ENCODE peak calls at places on chromosomes 6 and 20, in six cellular contexts. A is prostate gland, D is stomach, E is breast epithelium, Y is PC-9, W is IMR-90. V is an unnamed sample.

GRCh38 chr20:43507150-43508080 is at the start of gene L3MBTL1:
- DNase-seq in A (peak), D (peak), E (no peak), Y (no peak), W (peak), V (no peak)

GRCh38 chr6:64984947-64985346 is 722.1 kb downstream of the EYS start:
- DNase-seq in A (no peak), D (no peak), E (no peak), Y (no peak), W (no peak), V (no peak)

GRCh38 chr20:57394087-57395082 is 3.2 kb downstream of the RBM38 start:
- DNase-seq in A (no peak), D (no peak), E (no peak), Y (no peak), W (no peak), V (no peak)

GRCh38 chr6:42710316-42710715 is 12.1 kb downstream of the PRPH2 start:
- DNase-seq in A (no peak), D (no peak), E (no peak), Y (no peak), W (peak), V (no peak)

GRCh38 chr20:46151936-46152335 is 33.8 kb downstream of the CD40 start:
- DNase-seq in A (no peak), D (no peak), E (no peak), Y (no peak), W (no peak), V (no peak)

GRCh38 chr6:161100072-161100471 is 108.5 kb downstream of the MAP3K4 start:
- DNase-seq in A (no peak), D (no peak), E (no peak), Y (no peak), W (no peak), V (no peak)

GRCh38 chr6:53647437-53648094 is 18.0 kb downstream of the KLHL31 start:
- DNase-seq in A (no peak), D (no peak), E (no peak), Y (no peak), W (no peak), V (peak)

GRCh38 chr20:7775072-7775471 is 165.2 kb downstream of the HAO1 start:
- DNase-seq in A (no peak), D (no peak), E (no peak), Y (no peak), W (peak), V (no peak)

GRCh38 chr20:33732166-33732970 is 572 bp downstream of the ZNF341 start:
- DNase-seq in A (peak), D (peak), E (peak), Y (peak), W (no peak), V (peak)

GRCh38 chr20:35992713-35993335 is 24.4 kb downstream of the CNBD2 start:
- DNase-seq in A (peak), D (peak), E (peak), Y (peak), W (peak), V (peak)

GRCh38 chr6:110098511-110099116 is 80.9 kb downstream of the WASF1 start:
- DNase-seq in A (peak), D (no peak), E (peak), Y (no peak), W (no peak), V (no peak)

GRCh38 chr6:111952821-111953535 is 79.7 kb upstream of the FYN start:
- DNase-seq in A (no peak), D (no peak), E (no peak), Y (peak), W (peak), V (no peak)

GRCh38 chr6:147903321-147903720 is 394.8 kb downstream of the SAMD5 start:
- DNase-seq in A (no peak), D (no peak), E (no peak), Y (no peak), W (no peak), V (no peak)

GRCh38 chr6:15329154-15329781 is 83.4 kb downstream of the JARID2 start:
- DNase-seq in A (no peak), D (no peak), E (no peak), Y (no peak), W (peak), V (no peak)

GRCh38 chr6:108518714-108519576 is 41.8 kb upstream of the FOXO3 start:
- DNase-seq in A (no peak), D (no peak), E (no peak), Y (no peak), W (peak), V (no peak)

GRCh38 chr6:108288742-108289141 is 6.1 kb upstream of the AFG1L start:
- DNase-seq in A (no peak), D (no peak), E (no peak), Y (no peak), W (no peak), V (no peak)

GRCh38 chr20:41482647-41483552 is 116.3 kb upstream of the EMILIN3 start:
- DNase-seq in A (no peak), D (no peak), E (no peak), Y (peak), W (peak), V (no peak)

GRCh38 chr6:9482030-9482731 is 932.7 kb downstream of the TFAP2A start:
- DNase-seq in A (no peak), D (no peak), E (no peak), Y (peak), W (peak), V (no peak)

GRCh38 chr6:163438940-163439335 is 24.4 kb downstream of the QKI start:
- DNase-seq in A (no peak), D (peak), E (peak), Y (no peak), W (no peak), V (peak)

GRCh38 chr20:32536861-32537656 is 48.1 kb downstream of the NOL4L start:
- DNase-seq in A (no peak), D (peak), E (no peak), Y (peak), W (no peak), V (peak)

GRCh38 chr6:84801250-84801649 is 36.9 kb upstream of the TBX18 start:
- DNase-seq in A (no peak), D (no peak), E (no peak), Y (no peak), W (no peak), V (no peak)

GRCh38 chr20:16066571-16066970 is 506.7 kb downstream of the KIF16B start:
- DNase-seq in A (no peak), D (no peak), E (no peak), Y (peak), W (no peak), V (no peak)

GRCh38 chr20:52493177-52493711 is 301.7 kb upstream of the ZFP64 start:
- DNase-seq in A (peak), D (no peak), E (no peak), Y (no peak), W (peak), V (no peak)

GRCh38 chr20:53742685-53743081 is 149.0 kb upstream of the ZNF217 start:
- DNase-seq in A (no peak), D (no peak), E (no peak), Y (no peak), W (no peak), V (no peak)

GRCh38 chr20:23526850-23527249 is 35.9 kb downstream of the CST8 start:
- DNase-seq in A (no peak), D (no peak), E (no peak), Y (peak), W (no peak), V (no peak)

GRCh38 chr6:70717038-70717801 is 49.5 kb downstream of the SMAP1 start:
- DNase-seq in A (no peak), D (no peak), E (no peak), Y (no peak), W (no peak), V (no peak)

GRCh38 chr6:31900917-31901414 is 920 bp downstream of the ZBTB12 start:
- DNase-seq in A (no peak), D (no peak), E (no peak), Y (no peak), W (no peak), V (no peak)

GRCh38 chr20:50987493-50988210 is 29.0 kb downstream of the MOCS3 start:
- DNase-seq in A (peak), D (peak), E (peak), Y (peak), W (peak), V (peak)

GRCh38 chr20:60365063-60365640 is 406.9 kb downstream of the CDH26 start:
- DNase-seq in A (no peak), D (peak), E (no peak), Y (no peak), W (no peak), V (no peak)

GRCh38 chr20:62804632-62805364 is at the start of gene OGFR:
- DNase-seq in A (peak), D (peak), E (no peak), Y (no peak), W (peak), V (peak)

GRCh38 chr6:41636803-41637178 is 1.5 kb upstream of the MDFI start:
- DNase-seq in A (peak), D (peak), E (peak), Y (peak), W (no peak), V (no peak)

GRCh38 chr6:133501675-133502275 is 260.6 kb downstream of the EYA4 start:
- DNase-seq in A (no peak), D (no peak), E (no peak), Y (no peak), W (no peak), V (no peak)
- TF ChIP-seq CTCF in A (no peak), D (no peak), E (no peak), Y (no peak), W (no peak), V (no peak)

DNA sequence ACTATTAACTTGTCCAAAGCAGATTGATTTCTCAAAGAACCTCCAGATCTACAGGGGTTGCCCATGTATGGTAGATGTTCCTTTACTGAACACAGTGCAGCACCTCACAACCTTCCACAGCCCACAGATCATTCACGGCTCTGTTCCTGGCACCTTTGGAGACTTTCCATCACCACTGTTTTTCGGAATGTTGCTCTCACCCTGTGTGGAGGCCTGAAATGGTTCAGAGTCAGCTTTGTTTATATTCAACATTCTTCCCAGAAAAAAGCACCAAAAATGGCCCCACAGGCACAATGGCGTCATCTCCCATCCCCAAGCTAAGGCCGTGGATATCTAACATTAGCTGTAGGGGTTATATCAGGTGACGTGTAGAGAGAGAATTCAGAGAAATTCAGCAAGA is 74.7 kb downstream of the DHX35 start:
- DNase-seq in A (no peak), D (no peak), E (no peak), Y (no peak), W (peak), V (no peak)
- H3K27ac ChIP-seq in A (no peak), D (peak), E (no peak), Y (no peak), W (peak), V (no peak)

DNA sequence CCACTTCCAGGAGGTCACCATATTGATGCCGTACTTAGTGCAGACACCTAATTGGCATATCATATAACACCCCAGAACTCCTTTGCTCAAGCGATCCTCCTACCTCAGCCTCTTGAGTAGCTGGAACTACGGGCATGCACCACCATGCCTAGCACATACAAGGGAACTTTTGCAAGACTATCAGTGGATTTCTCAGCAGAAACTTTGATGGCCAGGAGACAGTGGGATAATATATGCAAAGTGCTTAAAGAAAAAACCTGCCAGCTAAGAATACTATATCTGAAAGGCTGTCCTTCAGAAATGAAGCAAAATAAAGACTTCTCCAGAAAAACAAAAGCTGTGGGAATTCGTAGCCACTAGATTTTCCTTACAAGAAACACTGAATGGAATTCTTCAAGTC is 387.1 kb downstream of the DHX35 start:
- DNase-seq in A (no peak), D (no peak), E (no peak), Y (no peak), W (no peak), V (no peak)
- TF ChIP-seq CTCF in A (no peak), D (no peak), E (no peak), Y (no peak), W (no peak), V (no peak)

GRCh38 chr20:40203032-40203431 is 486.0 kb downstream of the MAFB start:
- DNase-seq in A (no peak), D (no peak), E (no peak), Y (no peak), W (no peak), V (no peak)

GRCh38 chr20:40192529-40192928 is 496.5 kb downstream of the MAFB start:
- DNase-seq in A (no peak), D (no peak), E (no peak), Y (no peak), W (no peak), V (no peak)

GRCh38 chr20:40195742-40196141 is 493.3 kb downstream of the MAFB start:
- DNase-seq in A (no peak), D (no peak), E (no peak), Y (no peak), W (no peak), V (no peak)

GRCh38 chr20:40192083-40192482 is 497.0 kb downstream of the MAFB start:
- DNase-seq in A (no peak), D (no peak), E (no peak), Y (no peak), W (no peak), V (no peak)

DNA sequence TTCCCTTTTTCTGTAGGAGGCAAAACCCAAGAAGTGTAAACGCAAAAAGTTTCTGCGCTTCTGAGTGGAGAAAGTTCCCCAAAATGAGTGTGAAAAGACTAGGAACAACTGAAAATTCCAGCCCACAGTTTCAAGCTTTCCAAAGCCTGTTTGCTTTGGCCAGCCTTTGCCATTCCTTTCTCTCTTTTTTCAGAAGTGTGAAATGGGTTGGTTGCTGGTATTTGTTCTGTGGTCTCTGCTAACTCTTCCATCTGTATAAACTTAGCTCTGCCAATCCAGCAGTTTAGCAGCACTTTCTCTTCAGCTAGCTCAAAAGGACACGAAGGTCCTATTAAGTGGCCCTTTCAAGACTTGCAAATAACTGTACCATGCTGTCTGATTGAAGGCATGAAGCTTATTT is 491.3 kb downstream of the MAFB start:
- DNase-seq in A (no peak), D (no peak), E (no peak), Y (no peak), W (no peak), V (no peak)
- H3K27ac ChIP-seq in A (no peak), D (no peak), E (no peak), Y (no peak), W (no peak), V (no peak)

GRCh38 chr6:89050155-89050554 is 30.4 kb upstream of the PNRC1 start:
- DNase-seq in A (no peak), D (no peak), E (peak), Y (no peak), W (peak), V (no peak)

GRCh38 chr6:89050697-89051096 is 29.9 kb upstream of the PNRC1 start:
- DNase-seq in A (no peak), D (no peak), E (no peak), Y (no peak), W (no peak), V (no peak)

GRCh38 chr6:89048985-89049384 is 31.6 kb upstream of the PNRC1 start:
- DNase-seq in A (no peak), D (no peak), E (no peak), Y (no peak), W (peak), V (no peak)

GRCh38 chr6:89054200-89054599 is 26.4 kb upstream of the PNRC1 start:
- DNase-seq in A (no peak), D (no peak), E (no peak), Y (no peak), W (no peak), V (no peak)

DNA sequence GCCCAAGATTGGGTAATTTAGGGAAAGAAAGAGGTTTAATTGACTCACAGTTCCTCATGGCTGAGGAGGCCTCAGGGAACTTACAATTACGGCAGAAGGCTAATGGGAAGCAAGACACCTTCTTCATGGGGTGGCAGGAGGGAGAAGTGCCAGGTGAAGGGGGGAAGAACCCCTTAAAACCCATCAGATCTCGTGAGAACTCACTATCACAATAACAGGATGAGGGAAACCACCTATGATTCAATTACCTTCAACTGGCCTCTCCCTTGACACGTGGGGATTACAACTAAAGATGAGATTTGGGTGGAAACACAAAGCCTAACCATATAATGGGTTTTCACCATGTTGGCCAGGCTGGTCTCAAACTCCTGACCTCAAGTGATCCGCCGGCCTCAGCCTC is 28.8 kb upstream of the PNRC1 start:
- DNase-seq in A (no peak), D (no peak), E (no peak), Y (no peak), W (no peak), V (no peak)
- TF ChIP-seq CTCF in A (no peak), D (no peak), E (no peak), Y (no peak), W (no peak), V (no peak)